ENCODE peak calls at places on chromosome 1, in ten cellular contexts. A is heart right ventricle, D is fibroblast of the aortic adventitia, R is thoracic aorta, Q is epithelial cell of esophagus, E is neural progenitor cell, L is fibroblast of lung, I is left ventricle myocardium inferior, J is lower leg skin, H is A549. Y is an unnamed sample.

GRCh38 chr1:1006305-1007159 is 6.6 kb upstream of the HES4 start:
- DNase-seq in D (no peak), H (no peak), A (no peak), J (peak), L (no peak), I (no peak), R (no peak), E (no peak), Q (no peak), Y (no peak)

GRCh38 chr1:65469126-65469888 is 48.8 kb downstream of the LEPR start:
- DNase-seq in I (no peak), J (no peak), R (no peak), L (peak), A (no peak), D (no peak), Q (no peak), E (no peak), H (no peak), Y (no peak)

GRCh38 chr1:204929487-204930185 is 59.0 kb downstream of the NFASC start:
- DNase-seq in J (peak), D (no peak), R (no peak), A (no peak), Q (no peak), L (no peak), I (no peak), H (no peak), E (no peak), Y (no peak)

GRCh38 chr1:81183157-81183952 is 617.4 kb upstream of the ADGRL2 start:
- DNase-seq in E (no peak), D (no peak), H (no peak), A (no peak), L (no peak), I (no peak), R (no peak), Q (no peak), J (no peak), Y (no peak)

GRCh38 chr1:47519491-47519890 is 81.6 kb downstream of the FOXD2 start:
- DNase-seq in J (no peak), A (no peak), Q (no peak), E (no peak), D (no peak), I (no peak), R (no peak), H (no peak), L (no peak), Y (no peak)

GRCh38 chr1:20975668-20976067 is 188.6 kb upstream of the HP1BP3 start:
- DNase-seq in J (no peak), D (no peak), A (no peak), H (no peak), L (no peak), I (no peak), E (no peak), R (no peak), Q (no peak), Y (no peak)

GRCh38 chr1:6508154-6508875 is 16.8 kb upstream of the PLEKHG5 start:
- DNase-seq in E (no peak), Q (no peak), I (no peak), J (no peak), A (peak), D (no peak), L (no peak), H (no peak), R (no peak), Y (no peak)

GRCh38 chr1:233229291-233229690 is 66.2 kb downstream of the PCNX2 start:
- DNase-seq in H (no peak), D (no peak), E (no peak), L (no peak), Q (no peak), J (no peak), A (no peak), I (no peak), R (no peak), Y (peak)

GRCh38 chr1:109547412-109548320 is 749 bp upstream of the GNAI3 start:
- DNase-seq in A (no peak), E (peak), J (no peak), D (peak), L (peak), Q (peak), H (no peak), R (no peak), I (no peak), Y (peak)

GRCh38 chr1:77830946-77831345 is 51.5 kb downstream of the MIGA1 start:
- DNase-seq in Q (no peak), H (no peak), E (no peak), R (no peak), J (no peak), A (no peak), I (no peak), L (no peak), D (no peak), Y (no peak)

GRCh38 chr1:180141381-180141934 is 13.2 kb upstream of the QSOX1 start:
- DNase-seq in L (no peak), H (no peak), J (no peak), I (no peak), R (no peak), E (no peak), Q (no peak), A (no peak), D (no peak), Y (no peak)

GRCh38 chr1:24340770-24341169 is 21.6 kb downstream of the GRHL3 start:
- DNase-seq in H (no peak), E (no peak), I (no peak), L (no peak), A (no peak), J (no peak), Q (no peak), R (no peak), D (no peak), Y (no peak)

GRCh38 chr1:15836772-15837669 is 10.5 kb upstream of the SPEN start:
- DNase-seq in Q (no peak), J (peak), R (no peak), A (peak), L (no peak), H (no peak), E (peak), D (no peak), I (peak), Y (no peak)

GRCh38 chr1:168488153-168488552 is 55.6 kb downstream of the XCL2 start:
- DNase-seq in I (peak), A (peak), R (no peak), E (no peak), J (no peak), D (peak), H (no peak), L (peak), Q (peak), Y (peak)

GRCh38 chr1:210246447-210246846 is 13.9 kb downstream of the SERTAD4 start:
- DNase-seq in H (no peak), L (peak), A (no peak), E (no peak), J (no peak), D (no peak), R (no peak), I (no peak), Q (peak), Y (no peak)

GRCh38 chr1:15455522-15455921 is 1.0 kb upstream of the CELA2A start:
- DNase-seq in E (no peak), A (no peak), L (peak), H (no peak), D (peak), I (no peak), J (no peak), R (no peak), Q (no peak), Y (peak)

GRCh38 chr1:67347688-67348472 is 40.2 kb downstream of the IL12RB2 start:
- DNase-seq in D (peak), E (peak), I (peak), J (no peak), H (peak), L (peak), R (no peak), A (peak), Q (peak), Y (peak)

GRCh38 chr1:66300986-66301451 is 232.9 kb upstream of the SGIP1 start:
- DNase-seq in R (no peak), D (peak), L (peak), H (no peak), J (no peak), I (no peak), E (no peak), A (no peak), Q (no peak), Y (peak)

GRCh38 chr1:40848530-40849189 is 13.5 kb downstream of the CITED4 start:
- DNase-seq in H (peak), J (peak), Q (peak), A (peak), I (peak), D (peak), L (peak), R (no peak), E (peak), Y (peak)

GRCh38 chr1:4549933-4550332 is 104.5 kb upstream of the AJAP1 start:
- DNase-seq in D (no peak), H (no peak), J (peak), R (no peak), A (no peak), I (no peak), E (peak), L (no peak), Q (no peak), Y (no peak)

GRCh38 chr1:80498673-80499072 is 1302.1 kb upstream of the ADGRL2 start:
- DNase-seq in H (no peak), A (no peak), R (no peak), D (no peak), E (no peak), I (no peak), J (no peak), L (no peak), Q (no peak), Y (no peak)

GRCh38 chr1:32540589-32540988 is 1.4 kb downstream of the ZBTB8A start:
- DNase-seq in J (no peak), H (no peak), L (no peak), A (no peak), Q (no peak), I (no peak), R (no peak), D (peak), E (peak), Y (no peak)

GRCh38 chr1:220894025-220894923 is 15.0 kb downstream of the HLX start:
- DNase-seq in A (no peak), R (no peak), D (no peak), J (no peak), L (no peak), E (peak), I (no peak), H (no peak), Q (no peak), Y (no peak)

GRCh38 chr1:160096491-160097116 is 1.8 kb downstream of the IGSF8 start:
- DNase-seq in R (no peak), A (no peak), E (no peak), J (peak), L (peak), D (peak), H (no peak), I (no peak), Q (peak), Y (peak)

GRCh38 chr1:200367841-200368534 is 41.8 kb downstream of the ZNF281 start:
- DNase-seq in Q (peak), E (no peak), D (peak), I (no peak), R (no peak), H (no peak), A (no peak), L (peak), J (no peak), Y (peak)

GRCh38 chr1:55287732-55288131 is 72.6 kb upstream of the USP24 start:
- DNase-seq in H (no peak), I (no peak), E (no peak), J (no peak), Q (no peak), D (no peak), A (no peak), L (no peak), R (no peak), Y (no peak)

GRCh38 chr1:55289042-55289441 is 73.9 kb upstream of the USP24 start:
- DNase-seq in I (no peak), A (no peak), D (no peak), L (no peak), J (no peak), E (no peak), H (no peak), R (no peak), Q (no peak), Y (no peak)

GRCh38 chr1:55286851-55287602 is 71.9 kb upstream of the USP24 start:
- DNase-seq in Q (no peak), E (no peak), I (no peak), L (peak), J (no peak), A (no peak), H (no peak), R (no peak), D (peak), Y (peak)

GRCh38 chr1:55288245-55288644 is 73.1 kb upstream of the USP24 start:
- DNase-seq in Q (no peak), H (no peak), J (no peak), I (no peak), E (no peak), A (no peak), D (no peak), L (no peak), R (no peak), Y (peak)

DNA sequence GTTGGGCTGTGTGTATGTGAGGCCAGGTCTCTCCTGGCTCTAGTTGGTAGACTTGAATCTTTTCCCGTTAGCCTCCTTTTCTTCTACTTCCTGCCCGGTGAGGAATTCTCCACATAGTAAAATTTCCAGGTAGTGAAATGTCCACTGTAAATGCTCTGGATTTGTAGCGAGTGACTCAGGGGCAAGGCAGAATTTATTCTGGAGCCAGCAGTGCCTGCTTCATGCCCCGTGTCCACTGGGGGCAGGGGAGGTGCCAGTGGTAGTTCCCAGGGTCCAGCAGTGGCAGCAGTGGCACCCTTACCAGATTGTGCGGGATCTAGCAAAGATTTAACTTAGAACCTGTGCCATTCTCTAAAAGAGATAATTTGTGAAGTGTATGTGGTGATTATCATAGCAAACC is 74.5 kb upstream of the USP24 start:
- DNase-seq in E (no peak), I (no peak), D (no peak), Q (no peak), A (no peak), L (no peak), J (no peak), H (no peak), R (no peak), Y (no peak)
- TF ChIP-seq CTCF in E (peak), I (no peak), D (no peak), Q (peak), A (no peak), L (no peak), J (no peak), H (no peak), R (no peak), Y (no peak)

GRCh38 chr1:228783415-228784045 is 48.3 kb downstream of the RHOU start:
- DNase-seq in Q (no peak), H (no peak), E (no peak), D (no peak), I (no peak), A (no peak), R (no peak), J (no peak), L (no peak), Y (peak)

GRCh38 chr1:228784191-228784590 is 48.9 kb downstream of the RHOU start:
- DNase-seq in R (no peak), I (no peak), E (no peak), A (no peak), L (no peak), D (no peak), Q (no peak), H (no peak), J (no peak), Y (no peak)

GRCh38 chr1:228781161-228781771 is 46.0 kb downstream of the RHOU start:
- DNase-seq in I (peak), A (no peak), D (peak), R (no peak), L (no peak), Q (no peak), E (peak), J (no peak), H (no peak), Y (peak)

GRCh38 chr1:228782662-228783414 is 47.6 kb downstream of the RHOU start:
- DNase-seq in A (no peak), I (no peak), Q (no peak), E (no peak), J (no peak), H (peak), D (peak), R (no peak), L (peak), Y (peak)

DNA sequence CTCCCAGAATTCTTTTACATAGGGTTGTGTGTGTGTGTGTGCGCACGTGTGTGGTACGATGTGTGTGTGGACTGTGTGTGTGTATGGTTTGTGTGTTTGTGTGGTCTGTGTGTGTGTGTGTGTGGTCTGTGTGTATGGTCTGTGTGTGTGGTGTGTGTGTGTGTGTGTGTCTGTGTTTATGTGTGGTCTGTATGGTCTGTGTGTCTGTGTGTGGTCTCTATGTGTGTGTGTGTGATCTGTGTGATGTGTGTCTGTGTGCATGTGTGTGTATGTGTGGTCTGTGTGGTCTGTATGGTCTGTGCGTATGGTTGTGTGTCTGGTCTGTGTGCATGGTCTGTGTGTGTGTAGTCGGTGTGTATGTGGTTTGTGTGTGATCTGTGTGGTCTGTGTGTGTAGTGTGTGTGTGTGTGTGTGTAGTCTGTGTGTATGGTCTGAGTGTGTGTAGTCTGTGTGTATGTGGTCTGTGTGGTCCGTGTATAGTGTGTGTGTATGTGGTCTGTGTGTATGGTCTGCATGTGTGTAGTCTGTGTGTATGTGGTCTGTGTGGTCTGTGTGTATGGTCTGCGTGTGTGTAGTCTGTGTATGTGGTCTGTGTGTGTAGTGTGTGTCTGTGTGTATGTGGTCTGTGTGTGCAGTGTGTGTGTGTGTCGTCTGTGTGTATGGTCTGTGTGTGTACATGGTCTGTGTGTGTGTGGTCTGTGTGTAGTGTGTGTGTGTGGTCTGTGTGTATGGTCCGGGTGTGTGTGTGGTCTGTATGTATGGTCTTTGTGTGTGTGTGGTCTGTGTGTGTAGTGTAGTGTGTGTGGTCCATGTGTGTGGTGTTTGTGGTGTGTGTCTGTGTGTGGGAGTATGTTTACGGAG is 46.8 kb downstream of the RHOU start:
- DNase-seq in R (no peak), H (no peak), D (no peak), A (no peak), I (no peak), J (no peak), L (no peak), Q (no peak), E (no peak), Y (no peak)
- H3K4me3 ChIP-seq in R (no peak), H (no peak), D (no peak), A (no peak), I (no peak), J (no peak), L (no peak), Q (no peak), E (no peak), Y (no peak)

DNA sequence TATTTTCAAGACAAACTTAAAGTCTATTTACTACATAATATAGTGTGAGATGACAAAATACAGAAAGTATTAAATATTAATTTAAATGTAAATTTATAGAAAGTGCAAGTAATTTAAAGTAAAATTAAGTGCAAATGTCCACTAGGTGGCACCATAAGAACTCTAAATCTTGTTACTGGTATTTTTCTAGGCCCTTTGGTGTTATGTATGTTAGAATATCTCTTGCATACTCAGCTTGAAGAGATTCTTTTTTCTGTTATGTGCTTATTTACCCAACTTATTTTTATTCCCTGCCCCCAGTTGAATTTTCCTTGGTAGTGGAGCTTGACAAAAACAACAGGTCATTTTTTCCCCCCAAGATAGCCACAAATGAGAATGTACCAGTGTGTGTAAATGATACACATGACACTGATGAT is 71.5 kb downstream of the RPS6KC1 start:
- DNase-seq in J (no peak), Q (peak), A (no peak), D (peak), R (no peak), I (no peak), E (peak), L (peak), H (no peak), Y (peak)
- TF ChIP-seq CTCF in J (no peak), Q (peak), A (peak), D (peak), R (peak), I (peak), E (peak), L (no peak), H (peak), Y (peak)

GRCh38 chr1:58780586-58781452 is 3.0 kb downstream of the JUN start:
- DNase-seq in J (no peak), H (no peak), R (no peak), E (no peak), I (no peak), A (no peak), L (peak), D (peak), Q (peak), Y (no peak)
- H3K4me3 ChIP-seq in J (no peak), H (peak), R (peak), E (peak), I (peak), A (peak), L (peak), D (peak), Q (peak), Y (peak)

DNA sequence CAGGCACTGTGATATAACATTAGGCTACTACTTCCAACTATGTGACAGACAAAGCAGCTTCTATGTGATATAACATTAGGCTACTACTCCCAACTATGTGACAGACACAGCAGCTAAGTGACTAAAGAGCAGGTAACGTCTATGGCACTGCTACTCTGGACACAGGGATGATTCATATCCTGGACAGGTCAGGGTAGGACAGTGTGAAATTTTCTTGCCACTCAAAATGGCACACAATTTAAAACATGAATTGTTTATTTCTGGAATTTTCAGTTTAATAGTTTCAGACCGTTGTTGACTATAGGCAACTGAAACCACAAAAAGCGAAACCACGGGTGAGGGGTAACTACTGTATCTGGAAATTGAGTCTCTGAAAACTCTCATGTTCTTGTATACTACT is 5.1 kb downstream of the DTL start:
- DNase-seq in A (no peak), Q (peak), J (no peak), I (no peak), D (no peak), R (no peak), H (no peak), L (no peak), E (no peak), Y (no peak)
- TF ChIP-seq CTCF in A (no peak), Q (no peak), J (no peak), I (no peak), D (no peak), R (no peak), H (no peak), L (no peak), E (no peak), Y (no peak)